ENCODE peak calls at places on chromosomes 4 and X, in ten cellular contexts. One of them, this sample, is unnamed.

GRCh38 chrX:108537005-108537404 is 97.4 kb downstream of the COL4A5 start:
- DNase-seq in GM04504: peak
- DNase-seq in frontal cortex: no peak
- DNase-seq in WTC11: no peak
- DNase-seq in ACHN: peak
- DNase-seq in suprapubic skin: no peak
- DNase-seq in foreskin fibroblast: peak
- DNase-seq in sciatic nerve: no peak
- DNase-seq in ureter: no peak
- DNase-seq in MCF 10A: peak
- DNase-seq in this sample: no peak

GRCh38 chr4:962231-963208 is 10.8 kb downstream of the DGKQ start:
- DNase-seq in GM04504: no peak
- DNase-seq in frontal cortex: no peak
- DNase-seq in WTC11: peak
- DNase-seq in ACHN: no peak
- DNase-seq in suprapubic skin: no peak
- DNase-seq in foreskin fibroblast: no peak
- DNase-seq in sciatic nerve: no peak
- DNase-seq in ureter: no peak
- DNase-seq in MCF 10A: no peak
- DNase-seq in this sample: no peak

GRCh38 chr4:165505991-165506779 is 127.4 kb downstream of the CPE start:
- DNase-seq in GM04504: peak
- DNase-seq in frontal cortex: no peak
- DNase-seq in WTC11: no peak
- DNase-seq in ACHN: no peak
- DNase-seq in suprapubic skin: no peak
- DNase-seq in foreskin fibroblast: no peak
- DNase-seq in sciatic nerve: no peak
- DNase-seq in ureter: no peak
- DNase-seq in MCF 10A: peak
- DNase-seq in this sample: no peak

GRCh38 chr4:47733506-47733905 is 104.4 kb downstream of the CORIN start:
- DNase-seq in GM04504: no peak
- DNase-seq in frontal cortex: peak
- DNase-seq in WTC11: no peak
- DNase-seq in ACHN: no peak
- DNase-seq in suprapubic skin: no peak
- DNase-seq in foreskin fibroblast: no peak
- DNase-seq in sciatic nerve: no peak
- DNase-seq in ureter: no peak
- DNase-seq in MCF 10A: no peak
- DNase-seq in this sample: peak

GRCh38 chr4:46844325-46844917 is 64.6 kb downstream of the COX7B2 start:
- DNase-seq in GM04504: peak
- DNase-seq in frontal cortex: peak
- DNase-seq in WTC11: peak
- DNase-seq in ACHN: peak
- DNase-seq in suprapubic skin: no peak
- DNase-seq in foreskin fibroblast: peak
- DNase-seq in sciatic nerve: peak
- DNase-seq in ureter: no peak
- DNase-seq in MCF 10A: peak
- DNase-seq in this sample: no peak

GRCh38 chr4:13665711-13666660 is 38.5 kb upstream of the BOD1L1 start:
- DNase-seq in GM04504: no peak
- DNase-seq in frontal cortex: no peak
- DNase-seq in WTC11: no peak
- DNase-seq in ACHN: no peak
- DNase-seq in suprapubic skin: no peak
- DNase-seq in foreskin fibroblast: peak
- DNase-seq in sciatic nerve: no peak
- DNase-seq in ureter: no peak
- DNase-seq in MCF 10A: no peak
- DNase-seq in this sample: no peak

GRCh38 chr4:75107703-75108612 is 175.0 kb downstream of the PARM1 start:
- DNase-seq in GM04504: no peak
- DNase-seq in frontal cortex: no peak
- DNase-seq in WTC11: no peak
- DNase-seq in ACHN: no peak
- DNase-seq in suprapubic skin: no peak
- DNase-seq in foreskin fibroblast: no peak
- DNase-seq in sciatic nerve: no peak
- DNase-seq in ureter: no peak
- DNase-seq in MCF 10A: peak
- DNase-seq in this sample: no peak

GRCh38 chr4:82739292-82740190 is 59.1 kb downstream of the SCD5 start:
- DNase-seq in GM04504: no peak
- DNase-seq in frontal cortex: no peak
- DNase-seq in WTC11: peak
- DNase-seq in ACHN: peak
- DNase-seq in suprapubic skin: no peak
- DNase-seq in foreskin fibroblast: peak
- DNase-seq in sciatic nerve: peak
- DNase-seq in ureter: peak
- DNase-seq in MCF 10A: peak
- DNase-seq in this sample: peak

GRCh38 chr4:117700111-117700892 is 334.0 kb upstream of the NDST3 start:
- DNase-seq in GM04504: no peak
- DNase-seq in frontal cortex: no peak
- DNase-seq in WTC11: no peak
- DNase-seq in ACHN: peak
- DNase-seq in suprapubic skin: no peak
- DNase-seq in foreskin fibroblast: no peak
- DNase-seq in sciatic nerve: no peak
- DNase-seq in ureter: no peak
- DNase-seq in MCF 10A: peak
- DNase-seq in this sample: no peak

GRCh38 chrX:21926527-21927278 is 13.8 kb upstream of the SMS start:
- DNase-seq in GM04504: peak
- DNase-seq in frontal cortex: no peak
- DNase-seq in WTC11: no peak
- DNase-seq in ACHN: peak
- DNase-seq in suprapubic skin: no peak
- DNase-seq in foreskin fibroblast: peak
- DNase-seq in sciatic nerve: no peak
- DNase-seq in ureter: no peak
- DNase-seq in MCF 10A: peak
- DNase-seq in this sample: no peak

GRCh38 chrX:38558681-38559080 is 2.7 kb upstream of the TSPAN7 start:
- DNase-seq in GM04504: no peak
- DNase-seq in frontal cortex: no peak
- DNase-seq in WTC11: no peak
- DNase-seq in ACHN: no peak
- DNase-seq in suprapubic skin: no peak
- DNase-seq in foreskin fibroblast: no peak
- DNase-seq in sciatic nerve: no peak
- DNase-seq in ureter: no peak
- DNase-seq in MCF 10A: peak
- DNase-seq in this sample: no peak